ENCODE peak calls at places on chromosomes 1 and 21, in four cellular contexts. T, W, Q and L are unnamed samples.

GRCh38 chr1:19695772-19696171 is 31.1 kb downstream of the HTR6 start:
- DNase-seq in W (no peak), Q (no peak), T (no peak), L (no peak)

GRCh38 chr1:46466477-46467182 is 23.0 kb upstream of the DMBX1 start:
- DNase-seq in T (no peak), W (peak), Q (peak), L (peak)

GRCh38 chr1:65703853-65704252 is 88.8 kb upstream of the PDE4B start:
- DNase-seq in W (no peak), Q (no peak), T (no peak), L (no peak)

GRCh38 chr1:62294211-62294610 is 25.0 kb downstream of the KANK4 start:
- DNase-seq in Q (peak), T (peak), W (peak), L (peak)

GRCh38 chr1:15002325-15002724 is 151.2 kb upstream of the TMEM51 start:
- DNase-seq in Q (no peak), T (no peak), W (no peak), L (no peak)

GRCh38 chr1:230210326-230210978 is 143.4 kb downstream of the GALNT2 start:
- DNase-seq in Q (no peak), T (no peak), W (no peak), L (no peak)

GRCh38 chr1:109880961-109881894 is 29.4 kb upstream of the CSF1 start:
- DNase-seq in W (peak), Q (no peak), T (no peak), L (no peak)

GRCh38 chr1:208065862-208066261 is 154.9 kb upstream of the CD34 start:
- DNase-seq in T (no peak), Q (no peak), W (no peak), L (no peak)

GRCh38 chr1:46523556-46524443 is 27.6 kb downstream of the KNCN start:
- DNase-seq in Q (no peak), W (no peak), T (no peak), L (no peak)

GRCh38 chr1:231232870-231233734 is 7.9 kb upstream of the GNPAT start:
- DNase-seq in W (no peak), T (no peak), Q (no peak), L (no peak)

GRCh38 chr1:214670098-214670497 is 67.1 kb downstream of the CENPF start:
- DNase-seq in W (no peak), T (no peak), Q (peak), L (no peak)

GRCh38 chr1:237154173-237154572 is 112.2 kb downstream of the RYR2 start:
- DNase-seq in W (no peak), T (no peak), Q (no peak), L (no peak)

GRCh38 chr1:225890346-225891228 is 1.6 kb upstream of the LEFTY1 start:
- DNase-seq in W (no peak), Q (no peak), T (no peak), L (peak)

DNA sequence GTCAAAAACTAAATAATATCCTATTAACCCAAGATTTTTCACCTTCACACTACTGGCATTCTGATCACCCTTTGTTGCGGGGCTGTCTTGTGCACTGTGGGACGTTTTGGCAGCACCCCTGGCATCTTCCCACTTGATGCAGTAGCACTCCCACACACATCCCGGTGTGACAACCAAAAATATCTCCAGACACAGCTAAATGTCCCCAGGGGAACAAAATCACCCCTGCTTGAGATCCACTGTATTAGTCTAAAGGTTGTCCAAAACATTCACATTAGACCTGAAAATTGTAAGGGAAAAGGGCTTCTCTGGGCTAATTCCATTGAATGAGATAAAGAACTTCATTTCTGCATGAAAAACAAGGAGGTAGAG is 37.8 kb downstream of the PLEKHO1 start:
- DNase-seq in Q (peak), T (no peak), W (no peak), L (no peak)
- H2AFZ ChIP-seq in Q (peak), T (peak), W (peak), L (peak)

GRCh38 chr1:91819038-91819788 is 66.7 kb downstream of the TGFBR3 start:
- DNase-seq in T (no peak), Q (no peak), W (no peak), L (no peak)
- TF ChIP-seq REST in T (no peak), Q (no peak), W (no peak), L (no peak)

DNA sequence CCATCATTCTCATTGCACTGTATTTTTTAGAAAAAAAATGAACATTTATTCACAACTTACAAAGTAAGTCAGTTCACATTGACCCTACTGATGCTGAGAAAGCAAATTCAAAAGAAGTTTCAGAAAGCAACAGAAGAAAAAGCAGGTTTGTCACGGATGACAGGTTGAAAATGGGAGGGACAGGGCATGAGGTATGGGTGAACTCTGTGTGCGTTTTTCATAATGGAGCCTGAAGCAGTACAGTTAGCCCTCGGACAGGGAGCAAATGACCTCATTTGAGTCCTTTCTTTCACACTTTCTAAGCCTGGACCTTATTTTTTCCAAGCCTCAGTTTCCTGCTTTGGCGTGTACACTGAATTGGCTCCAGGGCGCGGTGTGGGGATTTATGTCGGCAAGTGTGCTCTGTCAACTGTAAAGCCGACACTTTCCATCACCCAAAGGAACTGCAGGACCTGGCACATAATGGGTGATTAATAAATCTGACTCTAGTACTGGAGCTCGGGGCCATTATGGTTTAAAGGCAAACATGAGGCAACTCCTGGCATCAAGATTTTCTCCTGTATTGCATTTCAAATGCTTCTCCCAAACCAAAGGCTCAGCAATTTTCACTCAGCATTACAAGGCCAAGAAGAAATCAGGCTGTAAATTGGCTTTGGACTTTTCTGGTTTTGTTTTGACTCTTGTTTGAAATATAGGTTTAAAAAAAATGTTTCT is 345.5 kb upstream of the DUSP10 start:
- DNase-seq in Q (no peak), T (no peak), W (no peak), L (no peak)
- H2AFZ ChIP-seq in Q (no peak), T (no peak), W (no peak), L (no peak)

GRCh38 chr21:43608225-43608624 is 51.1 kb downstream of the HSF2BP start:
- DNase-seq in Q (no peak), T (no peak), W (no peak), L (no peak)
- TF ChIP-seq REST in Q (no peak), T (no peak), W (no peak), L (no peak)

GRCh38 chr1:183023601-183024351 is 556 bp downstream of the LAMC1 start:
- DNase-seq in Q (peak), W (peak), T (peak), L (peak)
- H2AFZ ChIP-seq in Q (no peak), W (peak), T (no peak), L (peak)

GRCh38 chr21:45981641-45982255 is at the start of gene COL6A1:
- DNase-seq in Q (peak), W (peak), T (no peak), L (peak)
- TF ChIP-seq REST in Q (no peak), W (no peak), T (no peak), L (no peak)

GRCh38 chr1:99767996-99768524 is 1.6 kb upstream of the FRRS1 start:
- DNase-seq in W (no peak), T (no peak), Q (no peak), L (no peak)

GRCh38 chr1:99771522-99771921 is 5.1 kb upstream of the FRRS1 start:
- DNase-seq in T (no peak), W (peak), Q (no peak), L (no peak)

GRCh38 chr1:99766378-99766800 is at the start of gene FRRS1:
- DNase-seq in T (peak), Q (peak), W (peak), L (peak)

GRCh38 chr1:99764909-99765308 is 1.5 kb downstream of the FRRS1 start:
- DNase-seq in W (no peak), T (no peak), Q (no peak), L (no peak)

GRCh38 chr1:99768525-99769382 is 2.3 kb upstream of the FRRS1 start:
- DNase-seq in W (no peak), Q (no peak), T (no peak), L (no peak)
- H2AFZ ChIP-seq in W (peak), Q (no peak), T (peak), L (peak)

GRCh38 chr1:161365207-161365606 is 2.5 kb downstream of the CFAP126 start:
- DNase-seq in W (peak), Q (no peak), T (no peak), L (no peak)

GRCh38 chr1:161373442-161373841 is 5.8 kb upstream of the CFAP126 start:
- DNase-seq in T (no peak), Q (no peak), W (no peak), L (no peak)

GRCh38 chr1:161364332-161364731 is 3.3 kb downstream of the CFAP126 start:
- DNase-seq in W (no peak), Q (no peak), T (no peak), L (no peak)

GRCh38 chr1:161367684-161368398 is at the start of gene CFAP126:
- DNase-seq in W (peak), T (peak), Q (peak), L (peak)
- TF ChIP-seq REST in W (no peak), T (no peak), Q (no peak), L (no peak)